ENCODE peak calls at places on chromosomes 6 and 20, in seven cellular contexts. G is GDM1, S is T-helper 9 cell, F is cardiac muscle cell, U is G401, Z is AG08395, H is adipocyte. M is an unnamed sample.

GRCh38 chr20:38060536-38060935 is 27.0 kb downstream of the RPRD1B start:
- DNase-seq in G (no peak), S (no peak), F (no peak), U (no peak), Z (no peak), H (peak; percentile 60), M (no peak)

GRCh38 chr20:2801459-2801728 is 967 bp upstream of the CPXM1 start:
- DNase-seq in G (peak; percentile 50), S (no peak), F (no peak), U (no peak), Z (no peak), H (no peak), M (no peak)

GRCh38 chr6:75272145-75272840 is 12.3 kb downstream of the TMEM30A start:
- DNase-seq in G (peak; percentile 41), S (no peak), F (no peak), U (no peak), Z (no peak), H (peak; percentile 54), M (no peak)

GRCh38 chr20:1815502-1816085 is 79.6 kb upstream of the SIRPA start:
- DNase-seq in G (no peak), S (no peak), F (no peak), U (peak; percentile 19), Z (no peak), H (no peak), M (no peak)

GRCh38 chr6:41191569-41191968 is 9.4 kb downstream of the TREML2 start:
- DNase-seq in G (no peak), S (peak; percentile 20), F (peak; percentile 53), U (no peak), Z (peak; percentile 23), H (peak; percentile 22), M (peak; percentile 41)

GRCh38 chr6:89045585-89045984 is 35.0 kb upstream of the PNRC1 start:
- DNase-seq in G (no peak), S (no peak), F (no peak), U (no peak), Z (peak; percentile 37), H (no peak), M (no peak)

GRCh38 chr20:14148042-14148441 is 152.7 kb downstream of the MACROD2 start:
- DNase-seq in G (no peak), S (no peak), F (no peak), U (no peak), Z (no peak), H (peak; percentile 17), M (no peak)

GRCh38 chr6:156889469-156889868 is 112.3 kb downstream of the ARID1B start:
- DNase-seq in G (no peak), S (no peak), F (no peak), U (no peak), Z (no peak), H (no peak), M (no peak)

GRCh38 chr6:125985967-125986294 is 409 bp upstream of the TRMT11 start:
- DNase-seq in G (no peak), S (no peak), F (no peak), U (no peak), Z (no peak), H (no peak), M (no peak)

GRCh38 chr6:43246301-43247114 is 3.2 kb downstream of the TTBK1 start:
- DNase-seq in G (no peak), S (no peak), F (peak; percentile 90), U (peak; percentile 85), Z (no peak), H (no peak), M (no peak)

GRCh38 chr6:109308018-109308492 is 74.2 kb downstream of the CD164 start:
- DNase-seq in G (peak; percentile 38), S (no peak), F (no peak), U (no peak), Z (peak; percentile 93), H (peak; percentile 42), M (no peak)

GRCh38 chr6:90583783-90584481 is 2.9 kb downstream of the MAP3K7 start:
- DNase-seq in G (no peak), S (no peak), F (no peak), U (no peak), Z (no peak), H (no peak), M (no peak)

GRCh38 chr20:11378252-11378651 is 539.4 kb upstream of the BTBD3 start:
- DNase-seq in G (no peak), S (no peak), F (no peak), U (no peak), Z (no peak), H (no peak), M (no peak)

GRCh38 chr6:141105481-141105880 is 1027.2 kb upstream of the GJE1 start:
- DNase-seq in G (no peak), S (no peak), F (peak; percentile 54), U (peak; percentile 14), Z (no peak), H (peak; percentile 92), M (no peak)

GRCh38 chr6:129110687-129111343 is 227.9 kb downstream of the LAMA2 start:
- DNase-seq in G (no peak), S (no peak), F (no peak), U (no peak), Z (no peak), H (peak; percentile 78), M (no peak)

GRCh38 chr20:58128635-58129625 is 99.5 kb downstream of the ANKRD60 start:
- DNase-seq in G (no peak), S (no peak), F (no peak), U (no peak), Z (no peak), H (no peak), M (no peak)

GRCh38 chr6:139557547-139557946 is 183.1 kb upstream of the CITED2 start:
- DNase-seq in G (no peak), S (no peak), F (no peak), U (no peak), Z (no peak), H (no peak), M (no peak)

GRCh38 chr6:13461352-13461751 is 26.0 kb downstream of the GFOD1 start:
- DNase-seq in G (no peak), S (no peak), F (no peak), U (no peak), Z (no peak), H (no peak), M (no peak)

GRCh38 chr6:166765234-166765541 is 138.1 kb upstream of the RPS6KA2 start:
- DNase-seq in G (no peak), S (no peak), F (no peak), U (no peak), Z (no peak), H (no peak), M (no peak)

GRCh38 chr6:8904754-8905153 is 469.4 kb upstream of the SLC35B3 start:
- DNase-seq in G (no peak), S (no peak), F (no peak), U (no peak), Z (no peak), H (no peak), M (no peak)

GRCh38 chr20:61531553-61532345 is 279.7 kb downstream of the CDH4 start:
- DNase-seq in G (no peak), S (no peak), F (no peak), U (no peak), Z (no peak), H (no peak), M (no peak)

GRCh38 chr6:166541876-166542579 is 44.5 kb downstream of the RAMACL start:
- DNase-seq in G (no peak), S (no peak), F (no peak), U (no peak), Z (no peak), H (no peak), M (no peak)

GRCh38 chr6:5190467-5190866 is 70.3 kb downstream of the LYRM4 start:
- DNase-seq in G (no peak), S (no peak), F (no peak), U (no peak), Z (peak; percentile 87), H (peak; percentile 96), M (no peak)

GRCh38 chr6:168192195-168192900 is 113.3 kb upstream of the FRMD1 start:
- DNase-seq in G (no peak), S (no peak), F (no peak), U (no peak), Z (no peak), H (no peak), M (no peak)

GRCh38 chr20:12255571-12255970 is 337.9 kb downstream of the BTBD3 start:
- DNase-seq in G (no peak), S (no peak), F (no peak), U (peak; percentile 6), Z (no peak), H (no peak), M (no peak)

GRCh38 chr6:11033825-11034224 is 10.3 kb downstream of the ELOVL2 start:
- DNase-seq in G (no peak), S (no peak), F (no peak), U (no peak), Z (peak; percentile 85), H (peak; percentile 56), M (no peak)

GRCh38 chr20:6579417-6579816 is 188.1 kb upstream of the BMP2 start:
- DNase-seq in G (no peak), S (no peak), F (no peak), U (no peak), Z (no peak), H (no peak), M (no peak)

GRCh38 chr6:149458196-149458595 is 26.6 kb downstream of the ZC3H12D start:
- DNase-seq in G (no peak), S (no peak), F (no peak), U (no peak), Z (no peak), H (no peak), M (no peak)

GRCh38 chr6:2829253-2829652 is 12.4 kb downstream of the SERPINB1 start:
- DNase-seq in G (no peak), S (no peak), F (no peak), U (no peak), Z (no peak), H (no peak), M (no peak)

GRCh38 chr6:108568101-108568500 is 7.4 kb downstream of the FOXO3 start:
- DNase-seq in G (no peak), S (no peak), F (no peak), U (no peak), Z (no peak), H (no peak), M (no peak)

GRCh38 chr20:13458860-13459451 is 179.8 kb downstream of the TASP1 start:
- DNase-seq in G (no peak), S (no peak), F (peak; percentile 12), U (no peak), Z (peak; percentile 54), H (peak; percentile 50), M (no peak)

GRCh38 chr6:34383171-34383631 is 9.3 kb downstream of the NUDT3 start:
- DNase-seq in G (no peak), S (no peak), F (no peak), U (no peak), Z (no peak), H (peak; percentile 62), M (no peak)

GRCh38 chr20:25361287-25361683 is 29.4 kb downstream of the ABHD12 start:
- DNase-seq in G (no peak), S (no peak), F (no peak), U (no peak), Z (no peak), H (no peak), M (no peak)

GRCh38 chr6:166490671-166491500 is 95.6 kb downstream of the RAMACL start:
- DNase-seq in G (no peak), S (no peak), F (no peak), U (no peak), Z (no peak), H (peak; percentile 19), M (no peak)

GRCh38 chr6:105896821-105897095 is 189.4 kb upstream of the PRDM1 start:
- DNase-seq in G (no peak), S (no peak), F (no peak), U (no peak), Z (no peak), H (no peak), M (no peak)

GRCh38 chr20:44900231-44900854 is 9.5 kb upstream of the PABPC1L start:
- DNase-seq in G (no peak), S (no peak), F (no peak), U (no peak), Z (no peak), H (no peak), M (no peak)

GRCh38 chr6:168195712-168196111 is 116.7 kb upstream of the FRMD1 start:
- DNase-seq in G (no peak), S (no peak), F (no peak), U (no peak), Z (no peak), H (no peak), M (no peak)